ENCODE peak calls at places on chromosomes 5 and 9, in eight cellular contexts. D, F, X, E, H, W, M and B are unnamed samples.

GRCh38 chr5:54384356-54384933 is 71.1 kb upstream of the HSPB3 start:
- DNase-seq in D (no peak), F (no peak), X (no peak), E (no peak), H (no peak), W (no peak), M (no peak), B (no peak)

GRCh38 chr5:158108177-158108576 is 249.2 kb upstream of the CLINT1 start:
- DNase-seq in D (no peak), F (no peak), X (no peak), E (no peak), H (no peak), W (no peak), M (no peak), B (no peak)

GRCh38 chr5:113447651-113448050 is 12.9 kb upstream of the TSSK1B start:
- DNase-seq in D (no peak), F (no peak), X (no peak), E (no peak), H (no peak), W (no peak), M (no peak), B (no peak)

GRCh38 chr9:127362829-127363228 is 34.1 kb upstream of the SLC2A8 start:
- DNase-seq in D (no peak), F (peak), X (no peak), E (no peak), H (no peak), W (no peak), M (no peak), B (no peak)

GRCh38 chr9:70340572-70340971 is 73.9 kb downstream of the KLF9 start:
- DNase-seq in D (no peak), F (no peak), X (no peak), E (no peak), H (no peak), W (no peak), M (peak), B (peak)

GRCh38 chr5:32843532-32843895 is 132.4 kb downstream of the NPR3 start:
- DNase-seq in D (no peak), F (no peak), X (no peak), E (no peak), H (no peak), W (no peak), M (no peak), B (no peak)

GRCh38 chr5:76690704-76691469 is 25.0 kb upstream of the F2R start:
- DNase-seq in D (no peak), F (no peak), X (no peak), E (no peak), H (no peak), W (no peak), M (peak), B (no peak)

GRCh38 chr5:156963125-156963524 is at the start of gene TIMD4:
- DNase-seq in D (no peak), F (no peak), X (no peak), E (no peak), H (no peak), W (no peak), M (no peak), B (no peak)

GRCh38 chr5:145906401-145906800 is 30.0 kb upstream of the SH3RF2 start:
- DNase-seq in D (no peak), F (no peak), X (no peak), E (no peak), H (no peak), W (no peak), M (no peak), B (no peak)

GRCh38 chr9:123473226-123473625 is 117.2 kb downstream of the CRB2 start:
- DNase-seq in D (no peak), F (peak), X (no peak), E (no peak), H (no peak), W (no peak), M (no peak), B (no peak)

GRCh38 chr9:79134654-79135053 is 437.1 kb upstream of the TLE4 start:
- DNase-seq in D (peak), F (no peak), X (no peak), E (no peak), H (no peak), W (no peak), M (peak), B (peak)

GRCh38 chr5:179225387-179225786 is 119.9 kb downstream of the ADAMTS2 start:
- DNase-seq in D (no peak), F (no peak), X (peak), E (no peak), H (peak), W (no peak), M (no peak), B (no peak)

GRCh38 chr5:181053760-181054122 is 13.7 kb downstream of the BTNL9 start:
- DNase-seq in D (no peak), F (no peak), X (no peak), E (no peak), H (peak), W (no peak), M (no peak), B (no peak)

GRCh38 chr5:14722923-14723322 is 58.4 kb downstream of the OTULIN start:
- DNase-seq in D (no peak), F (no peak), X (no peak), E (no peak), H (no peak), W (no peak), M (no peak), B (no peak)

GRCh38 chr5:179251276-179251969 is 93.8 kb downstream of the ADAMTS2 start:
- DNase-seq in D (no peak), F (no peak), X (peak), E (no peak), H (peak), W (no peak), M (no peak), B (no peak)

GRCh38 chr9:128101690-128102089 is 25.8 kb downstream of the PTGES2 start:
- DNase-seq in D (no peak), F (no peak), X (no peak), E (no peak), H (no peak), W (no peak), M (no peak), B (no peak)

GRCh38 chr9:109467936-109468335 is 30.2 kb downstream of the PTPN3 start:
- DNase-seq in D (no peak), F (no peak), X (no peak), E (no peak), H (no peak), W (no peak), M (peak), B (no peak)

GRCh38 chr9:99720455-99721050 is 101.1 kb upstream of the NR4A3 start:
- DNase-seq in D (no peak), F (no peak), X (no peak), E (peak), H (no peak), W (no peak), M (peak), B (no peak)

GRCh38 chr9:99966720-99967119 is 60.3 kb downstream of the STX17 start:
- DNase-seq in D (peak), F (no peak), X (no peak), E (no peak), H (no peak), W (peak), M (peak), B (no peak)

GRCh38 chr5:148963679-148964078 is 99.2 kb downstream of the SH3TC2 start:
- DNase-seq in D (no peak), F (no peak), X (peak), E (no peak), H (peak), W (no peak), M (no peak), B (no peak)

GRCh38 chr9:133141833-133142594 is 21.0 kb upstream of the RALGDS start:
- DNase-seq in D (no peak), F (peak), X (peak), E (peak), H (peak), W (no peak), M (no peak), B (no peak)

GRCh38 chr9:111271481-111272080 is 58.4 kb downstream of the OR2K2 start:
- DNase-seq in D (no peak), F (no peak), X (no peak), E (no peak), H (no peak), W (no peak), M (peak), B (no peak)

GRCh38 chr5:135211791-135212190 is 177.8 kb upstream of the PITX1 start:
- DNase-seq in D (no peak), F (peak), X (no peak), E (no peak), H (peak), W (no peak), M (no peak), B (no peak)

GRCh38 chr5:139458580-139459407 is 3.7 kb downstream of the ECSCR start:
- DNase-seq in D (no peak), F (no peak), X (no peak), E (peak), H (no peak), W (no peak), M (peak), B (no peak)

GRCh38 chr5:113376640-113377039 is 58.1 kb downstream of the TSSK1B start:
- DNase-seq in D (no peak), F (no peak), X (no peak), E (no peak), H (no peak), W (no peak), M (no peak), B (no peak)

GRCh38 chr5:123448743-123449142 is 25.5 kb upstream of the CEP120 start:
- DNase-seq in D (no peak), F (no peak), X (no peak), E (no peak), H (no peak), W (no peak), M (no peak), B (no peak)

GRCh38 chr5:132003170-132003744 is 8.2 kb downstream of the ACSL6 start:
- DNase-seq in D (no peak), F (peak), X (no peak), E (no peak), H (no peak), W (peak), M (peak), B (no peak)

GRCh38 chr5:80825780-80826460 is 134.2 kb upstream of the RASGRF2 start:
- DNase-seq in D (no peak), F (no peak), X (no peak), E (no peak), H (no peak), W (no peak), M (no peak), B (no peak)

GRCh38 chr9:129839324-129840023 is 4.2 kb downstream of the USP20 start:
- DNase-seq in D (no peak), F (no peak), X (no peak), E (no peak), H (no peak), W (no peak), M (no peak), B (no peak)

GRCh38 chr5:83036991-83037390 is 40.2 kb downstream of the TMEM167A start:
- DNase-seq in D (no peak), F (no peak), X (no peak), E (no peak), H (no peak), W (no peak), M (no peak), B (no peak)

GRCh38 chr5:109688999-109689739 is 558 bp upstream of the MAN2A1 start:
- DNase-seq in D (peak), F (peak), X (peak), E (peak), H (peak), W (peak), M (peak), B (peak)

GRCh38 chr5:109690456-109691247 is 925 bp downstream of the MAN2A1 start:
- DNase-seq in D (peak), F (peak), X (peak), E (peak), H (peak), W (peak), M (peak), B (peak)

GRCh38 chr5:109691248-109691574 is 1.5 kb downstream of the MAN2A1 start:
- DNase-seq in D (no peak), F (no peak), X (no peak), E (no peak), H (no peak), W (no peak), M (no peak), B (no peak)

GRCh38 chr5:109688647-109688998 is 1.1 kb upstream of the MAN2A1 start:
- DNase-seq in D (peak), F (no peak), X (no peak), E (no peak), H (no peak), W (peak), M (peak), B (peak)

GRCh38 chr5:109689740-109690455 is at the start of gene MAN2A1:
- DNase-seq in D (peak), F (peak), X (peak), E (peak), H (peak), W (peak), M (peak), B (peak)
- TF ChIP-seq POLR2A in D (no peak), F (peak), X (peak), E (no peak), H (peak), W (peak), M (peak), B (peak)

GRCh38 chr9:96651626-96652025 is 3.5 kb downstream of the PRXL2C start:
- DNase-seq in D (no peak), F (no peak), X (no peak), E (no peak), H (no peak), W (no peak), M (peak), B (peak)

GRCh38 chr9:96654450-96655197 is 493 bp downstream of the PRXL2C start:
- DNase-seq in D (peak), F (peak), X (peak), E (peak), H (peak), W (peak), M (peak), B (peak)

GRCh38 chr9:96660693-96661248 is 5.7 kb upstream of the PRXL2C start:
- DNase-seq in D (no peak), F (no peak), X (no peak), E (no peak), H (no peak), W (no peak), M (no peak), B (no peak)

GRCh38 chr9:96649620-96650323 is 5.3 kb downstream of the PRXL2C start:
- DNase-seq in D (no peak), F (no peak), X (no peak), E (no peak), H (no peak), W (no peak), M (no peak), B (no peak)

GRCh38 chr9:96655198-96655851 is at the start of gene PRXL2C:
- DNase-seq in D (no peak), F (peak), X (peak), E (peak), H (peak), W (peak), M (peak), B (peak)
- TF ChIP-seq POLR2A in D (peak), F (no peak), X (no peak), E (no peak), H (no peak), W (peak), M (no peak), B (no peak)

GRCh38 chr5:177313561-177314259 is 2.0 kb upstream of the MXD3 start:
- DNase-seq in D (no peak), F (no peak), X (no peak), E (no peak), H (no peak), W (no peak), M (no peak), B (no peak)
- TF ChIP-seq POLR2A in D (no peak), F (no peak), X (no peak), E (no peak), H (no peak), W (no peak), M (no peak), B (no peak)

DNA sequence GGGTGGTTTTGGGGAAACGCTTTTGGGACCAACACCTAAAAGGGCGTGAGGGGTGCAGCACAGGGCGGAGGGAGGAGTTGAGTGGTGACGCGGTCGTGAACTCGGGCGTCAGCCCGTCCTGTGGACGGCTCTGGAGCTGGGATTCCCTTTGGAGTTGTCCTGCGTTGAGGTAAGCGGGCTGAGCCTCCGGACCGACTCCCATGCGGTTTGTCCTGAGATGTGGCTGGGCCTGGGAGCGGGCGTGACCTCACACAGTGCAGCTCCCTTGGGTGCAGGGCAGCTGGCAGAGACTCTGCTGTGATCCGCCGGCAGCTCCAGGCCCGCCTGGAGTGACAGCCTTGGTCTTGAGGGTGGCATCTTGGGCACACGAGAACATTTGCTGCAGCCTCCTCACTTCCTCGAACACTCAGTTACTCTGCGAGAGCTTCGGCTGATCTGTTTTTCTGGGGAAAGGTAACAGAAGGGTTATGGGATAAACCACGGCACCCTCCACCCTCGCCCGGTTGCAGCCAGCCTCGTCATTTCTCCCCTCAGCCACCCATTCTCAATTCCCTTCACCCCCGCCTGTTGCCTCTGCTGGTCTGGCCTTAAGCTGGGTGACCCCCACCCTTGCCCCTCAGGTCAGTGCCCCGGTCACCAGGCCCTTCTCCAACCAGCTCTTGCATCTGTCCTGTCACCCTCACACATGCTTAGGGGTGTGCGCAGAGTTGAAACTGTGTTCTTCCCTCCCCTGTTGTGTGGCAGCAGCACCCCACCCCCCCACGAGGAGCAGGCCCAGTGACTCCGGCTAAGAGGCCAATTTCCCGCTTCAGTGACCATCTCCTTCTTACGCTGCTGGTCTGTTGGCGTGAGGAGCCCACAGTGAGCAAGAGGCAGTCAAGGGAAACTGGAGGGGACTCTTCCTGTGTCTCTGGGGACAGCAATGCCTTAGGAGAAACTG is 94.2 kb upstream of the COL5A1 start:
- DNase-seq in D (no peak), F (no peak), X (peak), E (peak), H (no peak), W (no peak), M (no peak), B (no peak)
- TF ChIP-seq POLR2A in D (no peak), F (no peak), X (no peak), E (no peak), H (no peak), W (no peak), M (no peak), B (no peak)

DNA sequence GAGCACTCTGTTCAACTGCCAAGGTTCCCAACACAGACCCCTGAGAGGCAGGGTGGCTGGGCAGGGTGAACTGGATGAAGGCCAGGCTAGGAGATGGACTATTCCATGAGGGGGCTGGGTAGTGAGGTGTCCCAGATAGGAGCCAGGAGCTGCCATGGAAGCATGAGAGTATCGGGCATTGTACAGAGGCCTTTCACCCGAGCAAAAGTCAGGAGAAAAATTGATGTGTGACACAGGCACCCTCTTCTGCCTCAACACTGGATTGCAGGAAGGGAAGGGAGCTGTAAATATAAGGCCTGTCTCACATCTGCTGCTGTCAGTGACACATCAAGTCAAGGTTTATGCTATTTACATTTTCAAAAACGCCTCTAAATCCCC is 74.6 kb downstream of the UBAP1 start:
- DNase-seq in D (no peak), F (peak), X (peak), E (no peak), H (peak), W (no peak), M (peak), B (peak)
- TF ChIP-seq POLR2A in D (no peak), F (no peak), X (no peak), E (no peak), H (no peak), W (no peak), M (no peak), B (no peak)

DNA sequence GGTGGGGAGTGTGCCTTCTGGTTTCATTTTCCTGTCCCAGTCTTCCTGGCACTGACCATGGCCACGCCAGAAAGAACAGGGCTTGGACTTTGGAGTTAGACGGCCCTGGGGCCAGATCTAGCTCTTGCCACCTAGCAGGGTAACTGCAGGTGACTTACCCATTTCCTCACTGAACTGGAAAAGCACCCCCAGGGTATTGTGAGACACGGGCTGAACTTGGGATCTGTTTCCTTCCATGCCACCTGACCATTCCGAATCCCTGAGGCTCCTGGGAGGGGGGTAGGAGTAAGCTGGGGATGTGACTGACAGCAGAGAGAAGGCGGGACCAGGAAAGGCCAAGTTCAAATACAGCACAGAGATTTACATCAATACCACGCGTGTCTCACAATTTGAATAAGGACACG is 9.4 kb downstream of the HNRNPAB start:
- DNase-seq in D (no peak), F (no peak), X (no peak), E (no peak), H (no peak), W (no peak), M (no peak), B (no peak)
- TF ChIP-seq POLR2A in D (no peak), F (no peak), X (no peak), E (no peak), H (no peak), W (no peak), M (no peak), B (no peak)

DNA sequence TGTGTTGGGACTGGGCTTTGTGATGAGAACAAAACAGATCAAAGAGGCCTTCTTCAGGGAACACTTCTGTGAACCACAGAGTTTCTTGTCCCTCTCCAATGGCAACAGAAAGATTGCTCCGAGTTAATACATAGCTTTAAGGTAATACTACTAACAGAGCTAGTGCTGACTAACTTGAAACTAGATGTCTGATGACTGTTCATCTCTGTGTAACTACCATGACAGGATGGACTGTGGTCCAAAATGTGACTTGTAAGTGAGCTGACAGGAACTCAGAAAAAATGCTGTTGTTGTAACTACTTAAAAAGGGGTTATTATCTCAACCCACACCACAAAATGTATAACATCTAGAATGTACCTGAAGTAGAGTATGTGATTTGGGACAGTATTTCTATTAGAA is 630.2 kb upstream of the DMAC1 start:
- DNase-seq in D (no peak), F (no peak), X (no peak), E (no peak), H (no peak), W (no peak), M (no peak), B (no peak)
- TF ChIP-seq POLR2A in D (no peak), F (no peak), X (no peak), E (no peak), H (no peak), W (no peak), M (no peak), B (no peak)

GRCh38 chr5:98564836-98565235 is 208.6 kb upstream of the RGMB start:
- DNase-seq in D (no peak), F (no peak), X (no peak), E (no peak), H (no peak), W (no peak), M (peak), B (no peak)
- TF ChIP-seq POLR2A in D (no peak), F (no peak), X (no peak), E (no peak), H (no peak), W (no peak), M (no peak), B (no peak)